ENCODE peak calls at places on chromosome 20, in nine cellular contexts. One of them, this sample, is unnamed.

GRCh38 chr20:47675190-47676142 is 109.8 kb downstream of the SULF2 start:
- DNase-seq in hepatocyte: peak; percentile 3
- DNase-seq in uterus: no peak
- DNase-seq in kidney tubule cell: no peak
- DNase-seq in stimulated activated CD8-positive, alpha-beta memory T cell treated with anti-CD3 and anti-CD28 coated beads, Interleukin-15, amount 100 ng/mL, for 24 hours: no peak
- DNase-seq in head of caudate nucleus: no peak
- DNase-seq in occipital lobe: no peak
- DNase-seq in body of pancreas: no peak
- DNase-seq in NCI-H1105: no peak
- DNase-seq in this sample: no peak

GRCh38 chr20:2741881-2742280 is 49.3 kb downstream of the EBF4 start:
- DNase-seq in hepatocyte: no peak
- DNase-seq in uterus: no peak
- DNase-seq in kidney tubule cell: no peak
- DNase-seq in stimulated activated CD8-positive, alpha-beta memory T cell treated with anti-CD3 and anti-CD28 coated beads, Interleukin-15, amount 100 ng/mL, for 24 hours: no peak
- DNase-seq in head of caudate nucleus: no peak
- DNase-seq in occipital lobe: no peak
- DNase-seq in body of pancreas: no peak
- DNase-seq in NCI-H1105: no peak
- DNase-seq in this sample: no peak

GRCh38 chr20:35264755-35265154 is 13.2 kb downstream of the MMP24OS start:
- DNase-seq in hepatocyte: peak; percentile 63
- DNase-seq in uterus: no peak
- DNase-seq in kidney tubule cell: peak; percentile 83
- DNase-seq in stimulated activated CD8-positive, alpha-beta memory T cell treated with anti-CD3 and anti-CD28 coated beads, Interleukin-15, amount 100 ng/mL, for 24 hours: no peak
- DNase-seq in head of caudate nucleus: no peak
- DNase-seq in occipital lobe: no peak
- DNase-seq in body of pancreas: no peak
- DNase-seq in NCI-H1105: no peak
- DNase-seq in this sample: peak; percentile 78

GRCh38 chr20:1417273-1417672 is 24.4 kb upstream of the FKBP1A start:
- DNase-seq in hepatocyte: no peak
- DNase-seq in uterus: no peak
- DNase-seq in kidney tubule cell: peak; percentile 94
- DNase-seq in stimulated activated CD8-positive, alpha-beta memory T cell treated with anti-CD3 and anti-CD28 coated beads, Interleukin-15, amount 100 ng/mL, for 24 hours: no peak
- DNase-seq in head of caudate nucleus: no peak
- DNase-seq in occipital lobe: no peak
- DNase-seq in body of pancreas: no peak
- DNase-seq in NCI-H1105: no peak
- DNase-seq in this sample: no peak

GRCh38 chr20:40309731-40310130 is 379.3 kb downstream of the MAFB start:
- DNase-seq in hepatocyte: no peak
- DNase-seq in uterus: no peak
- DNase-seq in kidney tubule cell: no peak
- DNase-seq in stimulated activated CD8-positive, alpha-beta memory T cell treated with anti-CD3 and anti-CD28 coated beads, Interleukin-15, amount 100 ng/mL, for 24 hours: no peak
- DNase-seq in head of caudate nucleus: no peak
- DNase-seq in occipital lobe: no peak
- DNase-seq in body of pancreas: no peak
- DNase-seq in NCI-H1105: no peak
- DNase-seq in this sample: no peak

GRCh38 chr20:22557403-22558276 is 26.7 kb downstream of the FOXA2 start:
- DNase-seq in hepatocyte: no peak
- DNase-seq in uterus: no peak
- DNase-seq in kidney tubule cell: no peak
- DNase-seq in stimulated activated CD8-positive, alpha-beta memory T cell treated with anti-CD3 and anti-CD28 coated beads, Interleukin-15, amount 100 ng/mL, for 24 hours: no peak
- DNase-seq in head of caudate nucleus: no peak
- DNase-seq in occipital lobe: no peak
- DNase-seq in body of pancreas: no peak
- DNase-seq in NCI-H1105: no peak
- DNase-seq in this sample: no peak

GRCh38 chr20:47620808-47621805 is 119.4 kb downstream of the NCOA3 start:
- DNase-seq in hepatocyte: peak; percentile 69
- DNase-seq in uterus: no peak
- DNase-seq in kidney tubule cell: peak; percentile 63
- DNase-seq in stimulated activated CD8-positive, alpha-beta memory T cell treated with anti-CD3 and anti-CD28 coated beads, Interleukin-15, amount 100 ng/mL, for 24 hours: no peak
- DNase-seq in head of caudate nucleus: no peak
- DNase-seq in occipital lobe: no peak
- DNase-seq in body of pancreas: no peak
- DNase-seq in NCI-H1105: peak; percentile 53
- DNase-seq in this sample: peak; percentile 48

GRCh38 chr20:35515949-35516645 is 13.4 kb downstream of the C20orf173 start:
- DNase-seq in hepatocyte: peak; percentile 54
- DNase-seq in uterus: no peak
- DNase-seq in kidney tubule cell: peak; percentile 95
- DNase-seq in stimulated activated CD8-positive, alpha-beta memory T cell treated with anti-CD3 and anti-CD28 coated beads, Interleukin-15, amount 100 ng/mL, for 24 hours: no peak
- DNase-seq in head of caudate nucleus: no peak
- DNase-seq in occipital lobe: no peak
- DNase-seq in body of pancreas: no peak
- DNase-seq in NCI-H1105: no peak
- DNase-seq in this sample: peak; percentile 64

GRCh38 chr20:3071610-3072529 is at the start of gene OXT:
- DNase-seq in hepatocyte: peak; percentile 53
- DNase-seq in uterus: no peak
- DNase-seq in kidney tubule cell: no peak
- DNase-seq in stimulated activated CD8-positive, alpha-beta memory T cell treated with anti-CD3 and anti-CD28 coated beads, Interleukin-15, amount 100 ng/mL, for 24 hours: no peak
- DNase-seq in head of caudate nucleus: no peak
- DNase-seq in occipital lobe: no peak
- DNase-seq in body of pancreas: peak; percentile 38
- DNase-seq in NCI-H1105: no peak
- DNase-seq in this sample: no peak

GRCh38 chr20:60034231-60035110 is 76.2 kb downstream of the CDH26 start:
- DNase-seq in hepatocyte: no peak
- DNase-seq in uterus: no peak
- DNase-seq in kidney tubule cell: no peak
- DNase-seq in stimulated activated CD8-positive, alpha-beta memory T cell treated with anti-CD3 and anti-CD28 coated beads, Interleukin-15, amount 100 ng/mL, for 24 hours: no peak
- DNase-seq in head of caudate nucleus: no peak
- DNase-seq in occipital lobe: no peak
- DNase-seq in body of pancreas: no peak
- DNase-seq in NCI-H1105: no peak
- DNase-seq in this sample: no peak

GRCh38 chr20:37823276-37823980 is 79.5 kb upstream of the VSTM2L start:
- DNase-seq in hepatocyte: peak; percentile 58
- DNase-seq in uterus: no peak
- DNase-seq in kidney tubule cell: peak; percentile 60
- DNase-seq in stimulated activated CD8-positive, alpha-beta memory T cell treated with anti-CD3 and anti-CD28 coated beads, Interleukin-15, amount 100 ng/mL, for 24 hours: no peak
- DNase-seq in head of caudate nucleus: no peak
- DNase-seq in occipital lobe: no peak
- DNase-seq in body of pancreas: no peak
- DNase-seq in NCI-H1105: no peak
- DNase-seq in this sample: peak; percentile 34